ENCODE peak calls at places on chromosomes 12 and 14, in five cellular contexts. V, G, O, U and H are unnamed samples.

GRCh38 chr12:120439646-120440247 is 1.8 kb downstream of the COX6A1 start:
- DNase-seq in V (peak), G (peak), O (peak), U (peak), H (peak)

GRCh38 chr12:54861927-54862326 is 7.6 kb downstream of the MUCL1 start:
- DNase-seq in V (no peak), G (no peak), O (no peak), U (no peak), H (no peak)

GRCh38 chr12:91551242-91551641 is 368.6 kb upstream of the DCN start:
- DNase-seq in V (no peak), G (no peak), O (no peak), U (no peak), H (no peak)

GRCh38 chr14:92945959-92946846 is 23.3 kb downstream of the CHGA start:
- DNase-seq in V (no peak), G (no peak), O (no peak), U (no peak), H (peak)

GRCh38 chr14:100155881-100156645 is 3.4 kb downstream of the DEGS2 start:
- DNase-seq in V (no peak), G (peak), O (no peak), U (no peak), H (no peak)

GRCh38 chr12:94712852-94713545 is 62.6 kb upstream of the TMCC3 start:
- DNase-seq in V (no peak), G (no peak), O (no peak), U (no peak), H (no peak)

GRCh38 chr12:18375131-18375530 is 113.8 kb downstream of the PIK3C2G start:
- DNase-seq in V (no peak), G (no peak), O (no peak), U (no peak), H (no peak)

GRCh38 chr14:38611928-38612327 is 356.0 kb upstream of the CLEC14A start:
- DNase-seq in V (no peak), G (no peak), O (no peak), U (no peak), H (no peak)

GRCh38 chr12:69671597-69671996 is 27.5 kb downstream of the BEST3 start:
- DNase-seq in V (peak), G (no peak), O (no peak), U (no peak), H (no peak)

GRCh38 chr12:25682421-25682820 is 129.3 kb upstream of the LMNTD1 start:
- DNase-seq in V (no peak), G (no peak), O (no peak), U (no peak), H (no peak)

GRCh38 chr14:86838363-86838762 is 1154.6 kb downstream of the GALC start:
- DNase-seq in V (no peak), G (no peak), O (no peak), U (no peak), H (no peak)

GRCh38 chr12:94145231-94145979 is 3.0 kb upstream of the PLXNC1 start:
- DNase-seq in V (peak), G (no peak), O (no peak), U (no peak), H (peak)

GRCh38 chr12:128830505-128830893 is 6.7 kb upstream of the SLC15A4 start:
- DNase-seq in V (no peak), G (no peak), O (no peak), U (peak), H (no peak)

GRCh38 chr14:100304825-100305445 is 1.3 kb downstream of the SLC25A29 start:
- DNase-seq in V (peak), G (no peak), O (peak), U (no peak), H (no peak)

GRCh38 chr12:99959549-99960170 is 25.1 kb downstream of the ANKS1B start:
- DNase-seq in V (no peak), G (peak), O (no peak), U (no peak), H (no peak)

GRCh38 chr14:79408696-79409095 is 802.6 kb downstream of the DIO2 start:
- DNase-seq in V (no peak), G (no peak), O (no peak), U (no peak), H (no peak)

GRCh38 chr12:104775731-104776231 is 182.3 kb downstream of the SLC41A2 start:
- DNase-seq in V (no peak), G (no peak), O (no peak), U (no peak), H (no peak)

GRCh38 chr12:42144424-42145196 is at the start of gene GXYLT1:
- DNase-seq in V (peak), G (peak), O (peak), U (peak), H (peak)

GRCh38 chr12:132410849-132411248 is 79.1 kb upstream of the FBRSL1 start:
- DNase-seq in V (no peak), G (no peak), O (no peak), U (no peak), H (no peak)

GRCh38 chr14:104106471-104106991 is 21.0 kb downstream of the ASPG start:
- DNase-seq in V (no peak), G (no peak), O (peak), U (no peak), H (no peak)

GRCh38 chr14:69535230-69535848 is 39.3 kb downstream of the CCDC177 start:
- DNase-seq in V (peak), G (peak), O (peak), U (no peak), H (peak)

GRCh38 chr14:76346391-76347160 is 29.4 kb upstream of the ESRRB start:
- DNase-seq in V (no peak), G (peak), O (no peak), U (peak), H (no peak)

GRCh38 chr12:76674669-76675315 is 89.1 kb upstream of the ZDHHC17 start:
- DNase-seq in V (no peak), G (no peak), O (no peak), U (no peak), H (no peak)

GRCh38 chr12:62372134-62372533 is 94.5 kb upstream of the MON2 start:
- DNase-seq in V (no peak), G (no peak), O (no peak), U (no peak), H (no peak)

GRCh38 chr12:115640929-115641328 is 636.6 kb downstream of the MED13L start:
- DNase-seq in V (no peak), G (no peak), O (no peak), U (no peak), H (no peak)

GRCh38 chr12:132178801-132179401 is 34.6 kb downstream of the NOC4L start:
- DNase-seq in V (no peak), G (no peak), O (no peak), U (no peak), H (no peak)

GRCh38 chr14:72682188-72682587 is 211.7 kb downstream of the DPF3 start:
- DNase-seq in V (no peak), G (no peak), O (no peak), U (no peak), H (no peak)

GRCh38 chr14:30620178-30620577 is 1.9 kb upstream of the SCFD1 start:
- DNase-seq in V (no peak), G (no peak), O (no peak), U (peak), H (no peak)

GRCh38 chr14:29906256-29906885 is 21.3 kb downstream of the PRKD1 start:
- DNase-seq in V (no peak), G (peak), O (no peak), U (no peak), H (no peak)

GRCh38 chr12:6936378-6936638 is 7.3 kb upstream of the RNU7-1 start:
- DNase-seq in V (no peak), G (no peak), O (no peak), U (no peak), H (no peak)

GRCh38 chr12:15782667-15783066 is 6.5 kb downstream of the EPS8 start:
- DNase-seq in V (no peak), G (no peak), O (no peak), U (no peak), H (no peak)
- TF ChIP-seq ZNF274 in V (no peak), G (no peak), O (no peak), U (no peak), H (no peak)

DNA sequence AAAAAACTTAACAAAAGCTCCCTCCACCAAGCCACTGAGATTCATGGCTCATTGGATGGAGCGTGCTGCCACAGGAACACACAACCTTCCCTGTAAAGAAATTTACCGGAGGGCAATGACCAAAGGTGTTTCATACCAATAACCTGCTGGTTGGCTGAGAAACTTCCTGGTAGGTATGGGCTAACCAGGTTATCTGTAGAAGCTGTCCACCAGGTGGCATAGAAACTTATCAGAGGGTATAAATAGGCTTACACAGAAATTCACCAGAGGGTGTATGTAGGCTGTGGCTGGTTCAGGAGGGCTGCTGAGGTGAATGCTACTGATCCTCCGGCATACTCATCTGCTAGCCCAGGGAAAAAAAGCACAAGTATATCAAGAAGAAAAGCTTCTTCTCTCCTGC is 27.1 kb upstream of the MTERF2 start:
- DNase-seq in V (no peak), G (peak), O (no peak), U (no peak), H (peak)
- TF ChIP-seq CTCF in V (no peak), G (peak), O (peak), U (no peak), H (peak)

DNA sequence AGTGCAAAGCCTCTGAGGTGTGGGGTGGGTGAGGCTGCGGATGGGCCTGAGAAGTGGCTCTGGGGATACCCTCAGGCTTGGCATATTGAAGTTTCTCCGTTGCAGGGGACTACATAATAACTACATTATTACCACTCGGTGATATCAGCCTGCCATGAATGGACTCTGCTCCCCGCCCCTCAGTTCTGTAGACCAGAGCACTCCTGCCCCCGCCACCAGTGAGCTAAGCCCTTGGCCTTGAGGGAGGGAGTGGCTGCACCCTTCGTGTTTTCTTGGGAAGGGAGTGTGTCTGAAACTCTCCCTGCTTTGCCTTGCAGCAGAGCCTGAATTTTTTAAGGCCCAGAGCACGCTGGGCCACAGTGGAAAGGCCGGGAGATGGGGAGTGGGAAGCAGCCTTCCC is 1.7 kb downstream of the ORAI1 start:
- DNase-seq in V (peak), G (no peak), O (no peak), U (no peak), H (no peak)
- TF ChIP-seq ZNF274 in V (no peak), G (no peak), O (no peak), U (no peak), H (no peak)

GRCh38 chr12:57276935-57277563 is 26.1 kb upstream of the STAC3 start:
- DNase-seq in V (peak), G (peak), O (no peak), U (no peak), H (peak)
- TF ChIP-seq CTCF in V (peak), G (peak), O (peak), U (peak), H (peak)

GRCh38 chr12:12722351-12723146 is 5.4 kb downstream of the CDKN1B start:
- DNase-seq in V (no peak), G (no peak), O (no peak), U (no peak), H (no peak)
- TF ChIP-seq ZNF274 in V (no peak), G (no peak), O (no peak), U (no peak), H (no peak)